ENCODE peak calls at places on chromosomes 5 and 9, in eight cellular contexts. M is adipocyte, O is MM.1S, X is activated T-cell treated with anti-CD3 and anti-CD28 coated beads for 24 hours, T is activated gamma-delta T cell, S is T-helper 1 cell, Z is heart right ventricle, G is C1 segment of cervical spinal cord. E is an unnamed sample.

GRCh38 chr5:169004551-169004950 is 296.4 kb downstream of the SLIT3 start:
- DNase-seq in M (no peak), O (no peak), X (no peak), T (no peak), S (no peak), Z (no peak), G (no peak), E (no peak)

GRCh38 chr9:110257097-110257955 is 1.0 kb upstream of the TXN start:
- DNase-seq in M (peak), O (peak), X (no peak), T (no peak), S (no peak), Z (peak), G (peak), E (no peak)

GRCh38 chr5:143033535-143034260 is 263.5 kb downstream of the ARHGAP26 start:
- DNase-seq in M (peak), O (no peak), X (no peak), T (no peak), S (no peak), Z (no peak), G (no peak), E (no peak)

GRCh38 chr9:113910036-113910639 is 34.0 kb downstream of the ZNF618 start:
- DNase-seq in M (no peak), O (no peak), X (no peak), T (no peak), S (no peak), Z (no peak), G (no peak), E (no peak)

GRCh38 chr9:113309204-113309813 is 6.1 kb upstream of the RNF183 start:
- DNase-seq in M (peak), O (peak), X (no peak), T (no peak), S (no peak), Z (peak), G (no peak), E (no peak)

GRCh38 chr9:116267021-116267420 is 113.4 kb downstream of the PAPPA start:
- DNase-seq in M (peak), O (no peak), X (no peak), T (no peak), S (no peak), Z (no peak), G (no peak), E (no peak)

GRCh38 chr5:181189363-181189961 is 15.5 kb downstream of the TRIM7 start:
- DNase-seq in M (peak), O (peak), X (peak), T (no peak), S (peak), Z (no peak), G (no peak), E (peak)

GRCh38 chr9:132054024-132054423 is 25.6 kb downstream of the MED27 start:
- DNase-seq in M (no peak), O (no peak), X (no peak), T (no peak), S (no peak), Z (no peak), G (no peak), E (no peak)

GRCh38 chr5:2683720-2684119 is 67.8 kb downstream of the IRX2 start:
- DNase-seq in M (no peak), O (no peak), X (no peak), T (no peak), S (no peak), Z (no peak), G (no peak), E (no peak)

GRCh38 chr9:31697956-31698355 is 686.5 kb upstream of the ACO1 start:
- DNase-seq in M (no peak), O (no peak), X (no peak), T (no peak), S (no peak), Z (no peak), G (no peak), E (no peak)

GRCh38 chr5:77180167-77181081 is 30.1 kb upstream of the PDE8B start:
- DNase-seq in M (peak), O (no peak), X (no peak), T (peak), S (peak), Z (no peak), G (peak), E (no peak)

GRCh38 chr5:77029376-77029885 is 773 bp upstream of the AGGF1 start:
- DNase-seq in M (no peak), O (no peak), X (no peak), T (no peak), S (no peak), Z (no peak), G (peak), E (no peak)

GRCh38 chr5:16726538-16726946 is 109.7 kb upstream of the RETREG1 start:
- DNase-seq in M (no peak), O (peak), X (no peak), T (no peak), S (no peak), Z (peak), G (no peak), E (peak)

GRCh38 chr9:130179508-130179907 is 7.3 kb downstream of the NCS1 start:
- DNase-seq in M (no peak), O (no peak), X (no peak), T (no peak), S (no peak), Z (no peak), G (no peak), E (no peak)

GRCh38 chr5:154866841-154867240 is 8.4 kb downstream of the CNOT8 start:
- DNase-seq in M (peak), O (no peak), X (no peak), T (no peak), S (no peak), Z (no peak), G (no peak), E (no peak)

GRCh38 chr5:116575635-116576042 is 1.0 kb upstream of the SEMA6A start:
- DNase-seq in M (peak), O (no peak), X (no peak), T (no peak), S (no peak), Z (peak), G (peak), E (peak)

GRCh38 chr9:98129451-98129881 is 10.4 kb upstream of the TRIM14 start:
- DNase-seq in M (no peak), O (no peak), X (no peak), T (no peak), S (no peak), Z (no peak), G (peak), E (no peak)